ENCODE peak calls at places on chromosomes 6 and 20, in five cellular contexts. C, S, A, R and V are unnamed samples.

GRCh38 chr20:38060536-38060935 is 27.0 kb downstream of the RPRD1B start:
- DNase-seq in A (no peak), R (no peak), C (no peak), S (no peak), V (no peak)

GRCh38 chr20:37534401-37535157 is 6.9 kb upstream of the BLCAP start:
- DNase-seq in S (peak; percentile 75), A (no peak), C (peak; percentile 86), R (no peak), V (peak; percentile 92)

GRCh38 chr6:42260972-42261371 is 43.3 kb upstream of the MRPS10 start:
- DNase-seq in R (peak; percentile 70), C (peak; percentile 59), A (no peak), S (no peak), V (peak; percentile 33)

GRCh38 chr6:170181338-170181690 is 109.6 kb downstream of the DLL1 start:
- DNase-seq in C (no peak), R (no peak), A (no peak), S (no peak), V (no peak)

GRCh38 chr6:31559958-31560696 is 12.0 kb upstream of the LTA start:
- DNase-seq in R (peak; percentile 73), A (peak; percentile 73), S (peak; percentile 66), C (peak; percentile 81), V (peak; percentile 95)

GRCh38 chr6:144185133-144185836 is 35.0 kb downstream of the STX11 start:
- DNase-seq in R (no peak), A (no peak), S (no peak), C (peak; percentile 26), V (no peak)

GRCh38 chr20:59146801-59147118 is 16.9 kb upstream of the ZNF831 start:
- DNase-seq in C (no peak), S (no peak), A (no peak), R (no peak), V (no peak)

GRCh38 chr6:154868143-154868594 is 126.9 kb upstream of the TIAM2 start:
- DNase-seq in C (peak; percentile 74), R (no peak), A (no peak), S (peak; percentile 40), V (peak; percentile 53)

GRCh38 chr6:166423781-166424180 is 41.0 kb upstream of the MPC1 start:
- DNase-seq in R (no peak), C (no peak), S (no peak), A (peak; percentile 41), V (no peak)

DNA sequence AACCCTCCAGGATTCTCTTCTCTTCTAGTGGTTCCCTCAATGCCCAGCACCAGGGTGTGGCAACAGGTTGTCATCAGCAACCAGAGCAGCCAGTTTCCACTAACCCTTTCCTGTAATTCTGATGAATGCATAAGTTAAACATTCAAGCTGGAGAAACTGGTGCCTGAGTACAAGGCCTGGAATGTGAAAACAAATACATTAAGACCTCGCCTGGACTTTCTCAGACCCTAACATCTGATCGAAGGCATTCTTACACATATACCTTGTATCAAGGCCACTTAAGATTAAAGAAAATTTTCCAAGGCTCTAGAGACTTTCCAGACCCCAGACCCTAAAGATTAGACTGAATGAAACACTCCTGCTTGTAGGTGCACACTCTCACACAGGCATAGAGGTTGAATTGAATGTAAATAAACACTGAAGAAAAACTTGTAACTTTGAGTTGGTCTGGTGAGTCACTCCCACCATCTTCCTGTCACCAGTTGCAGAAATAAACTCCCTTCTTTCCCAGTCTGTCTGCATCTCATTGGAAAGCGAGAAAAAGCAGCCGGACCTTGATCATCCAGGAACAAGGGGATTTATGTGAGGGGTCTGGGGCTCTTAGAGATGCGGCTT is 9.0 kb downstream of the LRP11 start:
- DNase-seq in S (peak; percentile 93), A (no peak), R (no peak), C (peak; percentile 90), V (no peak)
- H3K4me3 ChIP-seq in S (peak overlapping the region; percentile 14), A (no peak overlapping the region), R (no peak overlapping the region), C (peak overlapping the region; percentile 43), V (no peak overlapping the region)

DNA sequence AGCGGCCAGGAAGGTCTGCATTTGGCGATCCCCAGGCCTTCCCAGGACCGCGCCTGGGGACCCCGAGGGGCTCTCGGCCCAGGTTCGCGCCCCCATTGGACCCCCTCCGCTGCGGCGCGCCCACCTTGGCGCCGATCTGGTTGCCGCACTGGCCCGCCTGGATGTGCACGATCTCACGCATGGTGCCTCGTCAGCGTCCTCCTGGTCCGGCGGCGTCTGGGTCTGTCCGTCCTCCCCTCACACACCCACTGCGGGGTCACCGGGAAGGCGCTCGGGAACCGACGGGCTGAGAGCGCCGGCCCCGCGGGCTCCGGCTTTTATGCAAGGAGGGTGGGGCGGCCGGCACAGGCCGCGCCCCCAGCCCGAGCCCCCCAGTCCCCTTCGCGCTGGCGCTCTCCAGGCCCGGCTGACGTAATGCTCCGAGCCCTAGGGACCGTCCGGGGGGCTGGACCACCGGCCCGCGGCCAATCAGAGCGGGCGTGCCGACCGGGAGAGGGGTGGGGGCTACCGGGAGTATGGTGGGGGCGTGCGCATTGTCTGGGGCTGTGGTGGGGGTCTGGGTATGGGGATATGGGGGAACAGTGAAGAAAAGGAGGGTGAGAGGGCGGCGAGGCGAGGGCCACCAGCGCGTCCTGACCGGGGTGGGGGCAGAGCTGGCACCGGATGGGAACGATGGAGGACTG is at the start of gene TUBB2B:
- DNase-seq in R (peak; percentile 73), S (no peak), A (no peak), C (no peak), V (peak; percentile 39)
- H3K4me3 ChIP-seq in R (peak within 1 kb of the TSS; percentile 43), S (peak within 1 kb of the TSS; percentile 40), A (peak within 1 kb of the TSS; percentile 32), C (peak within 1 kb of the TSS; percentile 63), V (peak within 1 kb of the TSS; percentile 48)

GRCh38 chr6:27238010-27238983 is 9.2 kb upstream of the PRSS16 start:
- DNase-seq in S (peak; percentile 36), C (no peak), A (no peak), R (no peak), V (peak; percentile 23)
- H3K4me3 ChIP-seq in S (peak overlapping the region; percentile 37), C (peak overlapping the region; percentile 47), A (no peak overlapping the region), R (no peak overlapping the region), V (peak overlapping the region; percentile 51)

GRCh38 chr6:112243861-112244415 is 10.4 kb downstream of the LAMA4 start:
- DNase-seq in S (peak; percentile 8), A (no peak), R (no peak), C (peak; percentile 41), V (no peak)

GRCh38 chr6:112247275-112247674 is 7.1 kb downstream of the LAMA4 start:
- DNase-seq in R (no peak), C (no peak), A (no peak), S (no peak), V (no peak)

GRCh38 chr6:112245511-112246203 is 8.7 kb downstream of the LAMA4 start:
- DNase-seq in S (no peak), R (no peak), A (no peak), C (peak; percentile 90), V (no peak)

GRCh38 chr6:112241820-112242443 is 12.4 kb downstream of the LAMA4 start:
- DNase-seq in C (no peak), R (no peak), S (no peak), A (no peak), V (no peak)

GRCh38 chr6:112244428-112244827 is 9.9 kb downstream of the LAMA4 start:
- DNase-seq in A (no peak), C (peak; percentile 49), R (no peak), S (no peak), V (no peak)
- H3K4me3 ChIP-seq in A (no peak overlapping the region), C (no peak overlapping the region), R (peak overlapping the region; percentile 1), S (no peak overlapping the region), V (no peak overlapping the region)

GRCh38 chr6:53236241-53236640 is 87.6 kb upstream of the GCM1 start:
- DNase-seq in C (no peak), A (no peak), R (no peak), S (no peak), V (peak; percentile 42)
- H3K4me3 ChIP-seq in C (peak overlapping the region; percentile 0), A (no peak overlapping the region), R (no peak overlapping the region), S (no peak overlapping the region), V (no peak overlapping the region)

GRCh38 chr20:3784226-3784853 is 2.2 kb downstream of the CENPB start:
- DNase-seq in S (no peak), R (no peak), A (no peak), C (no peak), V (no peak)
- H3K4me3 ChIP-seq in S (no peak overlapping the region), R (no peak overlapping the region), A (peak overlapping the region; percentile 73), C (peak overlapping the region; percentile 74), V (no peak overlapping the region)

GRCh38 chr20:61719691-61720347 is 345.9 kb downstream of the TAF4 start:
- DNase-seq in R (no peak), S (no peak), C (peak; percentile 4), A (no peak), V (no peak)

GRCh38 chr20:61722146-61722678 is 343.5 kb downstream of the TAF4 start:
- DNase-seq in A (no peak), C (no peak), R (no peak), S (no peak), V (no peak)

GRCh38 chr20:61723538-61724257 is 342.0 kb downstream of the TAF4 start:
- DNase-seq in C (no peak), A (no peak), R (no peak), S (no peak), V (no peak)

GRCh38 chr20:61718361-61718760 is 347.3 kb downstream of the TAF4 start:
- DNase-seq in S (no peak), A (no peak), C (no peak), R (no peak), V (no peak)

DNA sequence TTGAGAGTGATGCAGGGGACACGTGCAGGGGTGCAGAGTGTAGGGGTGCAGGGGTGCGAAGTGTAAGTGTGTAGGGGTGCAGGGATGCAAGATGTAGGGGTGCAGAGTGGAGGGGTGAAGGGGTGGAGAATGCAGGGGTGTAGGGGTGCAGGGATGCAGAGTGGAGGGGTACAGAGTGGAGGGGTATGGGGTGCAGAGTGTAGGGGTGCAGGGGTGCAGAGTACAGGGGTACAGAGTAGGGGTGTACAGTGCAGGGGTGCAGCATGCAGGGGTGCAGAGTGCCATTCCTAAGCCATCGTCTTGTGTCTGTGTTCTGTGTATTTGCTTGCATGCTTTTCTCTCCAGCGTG is 345.4 kb downstream of the TAF4 start:
- DNase-seq in R (no peak), C (no peak), S (no peak), A (no peak), V (no peak)
- H3K4me3 ChIP-seq in R (no peak overlapping the region), C (no peak overlapping the region), S (no peak overlapping the region), A (no peak overlapping the region), V (no peak overlapping the region)

DNA sequence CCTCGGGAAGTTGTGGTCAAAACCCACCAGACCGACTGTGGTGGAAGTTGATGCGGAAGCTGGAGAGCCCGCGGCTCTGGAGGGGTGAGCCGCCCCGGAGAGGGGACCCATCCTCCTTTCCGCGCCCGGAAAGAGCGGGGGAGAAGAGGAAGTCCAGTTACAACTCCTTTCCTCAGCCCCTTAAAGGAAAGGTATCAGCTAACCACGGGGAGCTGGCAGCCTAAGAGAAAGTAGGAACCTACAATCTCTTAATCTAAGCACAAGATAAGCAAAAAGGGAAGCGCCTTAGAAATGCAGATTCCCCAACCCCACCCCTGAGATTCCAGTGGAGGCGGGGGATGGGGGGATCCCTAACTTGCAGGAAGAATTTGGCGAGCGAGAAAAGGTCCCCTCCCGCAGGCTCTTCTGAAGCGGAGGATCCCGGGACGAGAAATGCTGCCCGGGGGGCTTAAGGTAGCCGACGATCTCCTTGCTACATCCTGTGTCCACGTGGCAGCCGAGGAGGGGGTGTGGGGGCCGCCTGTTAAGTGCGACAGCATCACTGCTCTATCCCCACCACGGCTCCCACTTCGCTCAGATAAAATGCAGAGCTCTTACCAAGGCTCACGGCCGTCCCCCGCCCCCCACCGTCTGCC is 87.6 kb downstream of the ZFP64 start:
- DNase-seq in A (peak; percentile 48), S (no peak), C (peak; percentile 8), R (peak; percentile 62), V (no peak)
- H3K4me3 ChIP-seq in A (peak overlapping the region; percentile 41), S (peak overlapping the region; percentile 52), C (peak overlapping the region; percentile 56), R (peak overlapping the region; percentile 30), V (no peak overlapping the region)

GRCh38 chr6:138402833-138403187 is 1.2 kb upstream of the HEBP2 start:
- DNase-seq in R (no peak), C (no peak), S (no peak), A (no peak), V (no peak)
- H3K4me3 ChIP-seq in R (peak overlapping the region; percentile 73), C (no peak overlapping the region), S (no peak overlapping the region), A (peak overlapping the region; percentile 64), V (peak overlapping the region; percentile 72)